ENCODE peak calls at places on chromosomes 2 and 18, in eight cellular contexts. K is stimulated activated CD4-positive, alpha-beta T cell treated with anti-CD3 and anti-CD28 coated beads, Interleukin-2, amount 100 ng/mL, for 24 hours; Q is activated naive CD4-positive, alpha-beta T cell; P is ovary; B is stimulated activated CD8-positive, alpha-beta memory T cell treated with anti-CD3 and anti-CD28 coated beads, Interleukin-4, amount 100 ng/mL, for 4 hours; O is adrenal gland; L is AG10803; S is SHP77. M is an unnamed sample.

GRCh38 chr2:237524631-237525030 is 37.6 kb downstream of the MLPH start:
- DNase-seq in K (no peak), Q (no peak), P (no peak), B (no peak), O (no peak), L (no peak), S (no peak), M (no peak)

GRCh38 chr2:112187046-112187715 is 49.0 kb downstream of the FBLN7 start:
- DNase-seq in K (peak), Q (no peak), P (no peak), B (no peak), O (no peak), L (no peak), S (no peak), M (no peak)

GRCh38 chr18:48279312-48279711 is 129.9 kb downstream of the ZBTB7C start:
- DNase-seq in K (no peak), Q (no peak), P (no peak), B (no peak), O (no peak), L (no peak), S (no peak), M (no peak)

GRCh38 chr2:240567872-240568677 is at the start of gene RNPEPL1:
- DNase-seq in K (peak), Q (no peak), P (peak), B (no peak), O (peak), L (no peak), S (peak), M (peak)

GRCh38 chr2:240436626-240437180 is 1.2 kb downstream of the GPC1 start:
- DNase-seq in K (no peak), Q (no peak), P (peak), B (no peak), O (peak), L (no peak), S (no peak), M (no peak)

GRCh38 chr2:224175010-224175409 is 135.9 kb upstream of the SERPINE2 start:
- DNase-seq in K (no peak), Q (no peak), P (no peak), B (no peak), O (no peak), L (no peak), S (no peak), M (no peak)

GRCh38 chr18:111292-112014 is 46.9 kb upstream of the USP14 start:
- DNase-seq in K (peak), Q (no peak), P (peak), B (peak), O (peak), L (peak), S (no peak), M (peak)

GRCh38 chr2:42843611-42844010 is 51.2 kb upstream of the HAAO start:
- DNase-seq in K (no peak), Q (no peak), P (no peak), B (no peak), O (no peak), L (no peak), S (no peak), M (no peak)

GRCh38 chr2:142875642-142876041 is 1.8 kb upstream of the KYNU start:
- DNase-seq in K (no peak), Q (no peak), P (no peak), B (no peak), O (no peak), L (no peak), S (no peak), M (no peak)

GRCh38 chr2:86453838-86454237 is 12.7 kb downstream of the KDM3A start:
- DNase-seq in K (no peak), Q (no peak), P (peak), B (no peak), O (peak), L (peak), S (no peak), M (no peak)

GRCh38 chr2:113847144-113847543 is 42.7 kb upstream of the ACTR3 start:
- DNase-seq in K (no peak), Q (no peak), P (no peak), B (no peak), O (no peak), L (peak), S (no peak), M (no peak)

GRCh38 chr18:78480531-78481054 is 499.0 kb upstream of the SALL3 start:
- DNase-seq in K (no peak), Q (no peak), P (no peak), B (no peak), O (no peak), L (no peak), S (no peak), M (no peak)

GRCh38 chr2:25804338-25804737 is 73.9 kb downstream of the ASXL2 start:
- DNase-seq in K (no peak), Q (no peak), P (no peak), B (no peak), O (no peak), L (no peak), S (no peak), M (no peak)

GRCh38 chr2:45253151-45253550 is 243.9 kb upstream of the SIX2 start:
- DNase-seq in K (no peak), Q (no peak), P (no peak), B (no peak), O (no peak), L (peak), S (no peak), M (no peak)

GRCh38 chr2:203578511-203579130 is 43.5 kb upstream of the RAPH1 start:
- DNase-seq in K (no peak), Q (no peak), P (no peak), B (no peak), O (no peak), L (no peak), S (no peak), M (no peak)

GRCh38 chr18:47263197-47263827 is 11.9 kb upstream of the SKOR2 start:
- DNase-seq in K (no peak), Q (no peak), P (no peak), B (no peak), O (no peak), L (peak), S (no peak), M (no peak)

GRCh38 chr2:19299032-19299431 is 59.4 kb downstream of the OSR1 start:
- DNase-seq in K (no peak), Q (no peak), P (no peak), B (no peak), O (no peak), L (no peak), S (no peak), M (no peak)

GRCh38 chr2:167122389-167122788 is 234.1 kb downstream of the XIRP2 start:
- DNase-seq in K (no peak), Q (no peak), P (no peak), B (no peak), O (peak), L (no peak), S (no peak), M (no peak)

GRCh38 chr2:44267269-44268258 is 7.7 kb upstream of the SLC3A1 start:
- DNase-seq in K (no peak), Q (no peak), P (no peak), B (no peak), O (peak), L (peak), S (no peak), M (no peak)

GRCh38 chr18:4750392-4751346 is 295.6 kb upstream of the DLGAP1 start:
- DNase-seq in K (no peak), Q (no peak), P (no peak), B (no peak), O (no peak), L (no peak), S (no peak), M (no peak)

GRCh38 chr2:160465406-160465805 is 28.2 kb downstream of the RBMS1 start:
- DNase-seq in K (no peak), Q (no peak), P (no peak), B (no peak), O (no peak), L (no peak), S (no peak), M (no peak)

GRCh38 chr2:152409691-152410597 is 75.0 kb downstream of the FMNL2 start:
- DNase-seq in K (no peak), Q (no peak), P (no peak), B (no peak), O (peak), L (peak), S (peak), M (no peak)

GRCh38 chr18:62044490-62045000 is 142.3 kb downstream of the PIGN start:
- DNase-seq in K (no peak), Q (no peak), P (no peak), B (no peak), O (no peak), L (no peak), S (no peak), M (no peak)

GRCh38 chr18:24868760-24869237 is 408.4 kb downstream of the HRH4 start:
- DNase-seq in K (no peak), Q (no peak), P (no peak), B (no peak), O (no peak), L (no peak), S (no peak), M (no peak)

GRCh38 chr18:28584726-28585125 is 407.8 kb upstream of the CDH2 start:
- DNase-seq in K (no peak), Q (no peak), P (no peak), B (no peak), O (no peak), L (peak), S (no peak), M (no peak)

GRCh38 chr2:42558827-42559226 is 9.6 kb upstream of the MTA3 start:
- DNase-seq in K (no peak), Q (no peak), P (no peak), B (no peak), O (no peak), L (no peak), S (no peak), M (no peak)

GRCh38 chr2:225668606-225669266 is 269.2 kb downstream of the NYAP2 start:
- DNase-seq in K (peak), Q (no peak), P (no peak), B (no peak), O (peak), L (peak), S (peak), M (no peak)

GRCh38 chr2:46779447-46779941 is 136.1 kb downstream of the MCFD2 start:
- DNase-seq in K (no peak), Q (no peak), P (no peak), B (no peak), O (no peak), L (no peak), S (no peak), M (no peak)

GRCh38 chr2:166202778-166203177 is 75.0 kb upstream of the SCN1A start:
- DNase-seq in K (no peak), Q (no peak), P (no peak), B (no peak), O (no peak), L (no peak), S (no peak), M (no peak)

GRCh38 chr2:157304811-157305712 is 20.6 kb downstream of the ERMN start:
- DNase-seq in K (no peak), Q (no peak), P (no peak), B (no peak), O (no peak), L (peak), S (no peak), M (no peak)

GRCh38 chr2:154724194-154724797 is 25.8 kb downstream of the KCNJ3 start:
- DNase-seq in K (no peak), Q (no peak), P (no peak), B (no peak), O (no peak), L (no peak), S (no peak), M (no peak)

GRCh38 chr18:57943723-57944122 is 100.3 kb upstream of the NEDD4L start:
- DNase-seq in K (no peak), Q (no peak), P (no peak), B (no peak), O (no peak), L (no peak), S (no peak), M (no peak)

GRCh38 chr2:196992466-196992865 is 66.0 kb upstream of the PGAP1 start:
- DNase-seq in K (no peak), Q (no peak), P (no peak), B (no peak), O (no peak), L (no peak), S (no peak), M (no peak)